ENCODE peak calls at places on chromosomes 7 and 10, in six cellular contexts. R is neuronal stem cell, L is H1, Z is trophoblast cell, W is mesenchymal stem cell, X is IMR-90. T is an unnamed sample.

GRCh38 chr7:3042861-3043489 is 692 bp downstream of the CARD11 start:
- DNase-seq in R (no peak), L (peak; percentile 63), Z (no peak), W (no peak), X (no peak), T (peak; percentile 65)

GRCh38 chr10:88318803-88319202 is 264.3 kb downstream of the RNLS start:
- DNase-seq in R (no peak), L (no peak), Z (no peak), W (no peak), X (no peak), T (peak; percentile 61)

GRCh38 chr10:4194231-4194630 is 409.2 kb upstream of the KLF6 start:
- DNase-seq in R (no peak), L (no peak), Z (no peak), W (no peak), X (peak; percentile 56), T (no peak)

GRCh38 chr10:78341953-78342614 is 308.4 kb downstream of the RPS24 start:
- DNase-seq in R (no peak), L (peak; percentile 17), Z (no peak), W (no peak), X (no peak), T (no peak)

GRCh38 chr7:43735802-43736603 is 6.7 kb upstream of the COA1 start:
- DNase-seq in R (no peak), L (no peak), Z (peak; percentile 57), W (peak; percentile 2), X (peak; percentile 37), T (peak; percentile 53)

GRCh38 chr10:88979153-88979562 is 11.4 kb upstream of the FAS start:
- DNase-seq in R (no peak), L (no peak), Z (no peak), W (peak; percentile 59), X (peak; percentile 76), T (peak; percentile 35)

GRCh38 chr10:12042409-12042796 is 206 bp downstream of the UPF2 start:
- DNase-seq in R (no peak), L (no peak), Z (peak; percentile 2), W (peak; percentile 53), X (peak; percentile 3), T (no peak)

GRCh38 chr10:98687685-98688084 is 240.9 kb upstream of the HPS1 start:
- DNase-seq in R (no peak), L (no peak), Z (no peak), W (no peak), X (no peak), T (no peak)

GRCh38 chr10:127977368-127978009 is 70.6 kb downstream of the PTPRE start:
- DNase-seq in R (no peak), L (no peak), Z (peak; percentile 61), W (peak; percentile 97), X (peak; percentile 44), T (peak; percentile 16)

GRCh38 chr10:22322663-22323160 is 1.8 kb downstream of the BMI1 start:
- DNase-seq in R (no peak), L (no peak), Z (no peak), W (no peak), X (no peak), T (no peak)

GRCh38 chr7:67937717-67938191 is 941.1 kb downstream of the TYW1 start:
- DNase-seq in R (peak; percentile 36), L (no peak), Z (peak; percentile 77), W (no peak), X (peak; percentile 1), T (peak; percentile 81)

GRCh38 chr10:26790596-26790995 is 70.2 kb downstream of the ABI1 start:
- DNase-seq in R (no peak), L (no peak), Z (no peak), W (no peak), X (peak; percentile 28), T (no peak)

GRCh38 chr10:71762324-71762723 is 11.0 kb downstream of the VSIR start:
- DNase-seq in R (no peak), L (no peak), Z (no peak), W (no peak), X (no peak), T (no peak)

GRCh38 chr7:134368851-134369533 is 52.3 kb upstream of the SLC35B4 start:
- DNase-seq in R (no peak), L (no peak), Z (peak; percentile 24), W (no peak), X (peak; percentile 51), T (no peak)

GRCh38 chr10:13321576-13321975 is 21.7 kb upstream of the PHYH start:
- DNase-seq in R (no peak), L (no peak), Z (no peak), W (no peak), X (no peak), T (no peak)

GRCh38 chr10:23522345-23522744 is 83.5 kb downstream of the OTUD1 start:
- DNase-seq in R (no peak), L (no peak), Z (peak; percentile 61), W (no peak), X (no peak), T (no peak)

GRCh38 chr7:83684928-83685327 is 36.0 kb upstream of the SEMA3E start:
- DNase-seq in R (no peak), L (no peak), Z (peak; percentile 94), W (no peak), X (no peak), T (peak; percentile 99)
- H3K4me3 ChIP-seq in R (no peak overlapping the region), L (no peak overlapping the region), Z (no peak overlapping the region), W (no peak overlapping the region), X (no peak overlapping the region), T (no peak overlapping the region)

DNA sequence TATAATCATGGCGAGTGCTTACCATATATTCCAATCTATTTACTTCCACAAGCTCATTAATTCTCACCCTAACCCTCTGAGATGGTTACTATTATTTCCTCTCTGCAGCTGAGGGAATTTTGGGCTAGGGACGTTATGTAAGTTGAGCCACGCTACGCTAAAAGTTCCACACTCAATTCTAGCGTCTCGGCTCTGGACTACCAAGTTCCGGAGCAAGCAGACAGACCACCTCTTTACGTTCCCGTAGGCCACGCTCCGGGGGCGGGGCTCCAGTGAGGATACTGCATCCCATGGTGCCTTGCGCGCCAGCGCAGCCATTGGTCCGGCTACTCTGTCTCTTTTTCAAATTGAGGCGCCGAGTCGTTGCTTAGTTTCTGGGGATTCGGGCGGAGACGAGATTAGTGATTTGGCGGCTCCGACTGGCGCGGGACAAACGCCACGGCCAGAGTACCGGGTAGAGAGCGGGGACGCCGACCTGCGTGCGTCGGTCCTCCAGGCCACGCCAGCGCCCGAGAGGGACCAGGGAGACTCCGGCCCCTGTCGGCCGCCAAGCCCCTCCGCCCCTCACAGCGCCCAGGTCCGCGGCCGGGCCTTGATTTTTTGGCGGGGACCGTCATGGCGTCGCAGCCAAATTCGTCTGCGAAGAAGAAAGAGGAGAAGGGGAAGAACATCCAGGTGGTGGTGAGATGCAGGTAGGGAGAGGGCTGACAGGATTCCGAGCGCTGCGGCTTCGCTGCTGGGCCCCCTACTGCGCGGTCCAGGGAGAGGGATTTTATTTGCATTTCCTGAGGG is at the start of gene KIF11:
- DNase-seq in R (peak; percentile 92), L (peak; percentile 97), Z (peak; percentile 99), W (peak; percentile 98), X (peak; percentile 96), T (peak; percentile 98)
- H2BK120ac ChIP-seq in R (no peak within 1 kb of the TSS), L (no peak within 1 kb of the TSS), Z (peak within 1 kb of the TSS; percentile 90), W (peak within 1 kb of the TSS; percentile 89), X (peak within 1 kb of the TSS; percentile 47), T (no peak within 1 kb of the TSS)

GRCh38 chr10:43128958-43129706 is 9.1 kb upstream of the CSGALNACT2 start:
- DNase-seq in R (no peak), L (peak; percentile 27), Z (peak; percentile 64), W (peak; percentile 94), X (peak; percentile 98), T (peak; percentile 7)
- H3K4me3 ChIP-seq in R (no peak overlapping the region), L (no peak overlapping the region), Z (no peak overlapping the region), W (peak overlapping the region; percentile 30), X (no peak overlapping the region), T (no peak overlapping the region)

DNA sequence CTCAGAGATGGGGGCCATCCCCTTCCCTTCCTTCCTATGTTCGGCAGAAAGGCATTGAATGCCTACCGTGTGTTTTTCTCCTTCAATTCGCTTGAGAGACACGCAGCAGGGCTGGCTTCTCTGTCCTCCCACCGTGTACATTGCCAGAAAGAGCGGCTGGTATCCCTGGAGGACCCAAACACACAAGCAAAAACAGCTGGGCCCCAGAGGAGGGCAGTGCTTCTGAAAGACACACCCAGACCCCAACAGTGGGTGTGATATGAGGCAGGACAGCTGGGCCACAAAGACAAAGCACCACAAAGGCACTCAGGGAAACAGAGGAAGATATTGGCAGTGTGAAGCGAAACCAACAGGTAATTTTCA is 133.1 kb upstream of the SH2B2 start:
- DNase-seq in R (no peak), L (no peak), Z (no peak), W (no peak), X (no peak), T (no peak)
- H2BK120ac ChIP-seq in R (no peak overlapping the region), L (peak overlapping the region; percentile 10), Z (peak overlapping the region; percentile 74), W (no peak overlapping the region), X (no peak overlapping the region), T (no peak overlapping the region)